ENCODE peak calls at places on chromosomes 16 and 17, in ten cellular contexts. L is neural progenitor cell; N is RWPE1; P is heart right ventricle; S is left ventricle myocardium inferior; A is smooth muscle cell of the brain vasculature; C is AG09309; J is AG09319; Y is activated effector memory CD4-positive, alpha-beta T cell treated with Interleukin-2 at 50 U/mL for 16 hours; V is posterior cingulate gyrus. F is an unnamed sample.

GRCh38 chr16:65178151-65178550 is 56.3 kb upstream of the CDH11 start:
- DNase-seq in N (no peak), A (peak; percentile 40), S (no peak), C (no peak), Y (no peak), V (no peak), J (no peak), L (no peak), P (no peak), F (no peak)

GRCh38 chr17:1552911-1553310 is 9.7 kb downstream of the PITPNA start:
- DNase-seq in N (no peak), A (no peak), L (no peak), C (no peak), S (no peak), J (no peak), P (no peak), Y (no peak), V (no peak), F (no peak)

GRCh38 chr16:5918553-5919127 is 821.0 kb upstream of the EEF2KMT start:
- DNase-seq in S (no peak), C (no peak), P (no peak), V (no peak), A (no peak), J (no peak), Y (no peak), N (no peak), L (peak; percentile 26), F (no peak)

GRCh38 chr17:18157354-18157985 is 26.2 kb upstream of the ALKBH5 start:
- DNase-seq in V (no peak), J (no peak), P (no peak), A (no peak), C (no peak), N (no peak), S (no peak), Y (no peak), L (no peak), F (no peak)

GRCh38 chr16:31211960-31212359 is 2.0 kb upstream of the TRIM72 start:
- DNase-seq in V (no peak), L (no peak), N (no peak), C (no peak), Y (no peak), J (no peak), P (no peak), A (no peak), S (no peak), F (no peak)

GRCh38 chr17:45222273-45222993 is 748 bp downstream of the FMNL1 start:
- DNase-seq in A (no peak), Y (no peak), S (no peak), N (no peak), C (no peak), V (no peak), J (no peak), P (no peak), L (peak; percentile 30), F (peak; percentile 77)

GRCh38 chr17:59754547-59754946 is 47.1 kb downstream of the VMP1 start:
- DNase-seq in C (peak; percentile 93), J (peak; percentile 55), S (no peak), N (peak; percentile 73), L (no peak), V (no peak), P (no peak), A (peak; percentile 91), Y (no peak), F (no peak)

GRCh38 chr17:8300629-8301242 is 5.5 kb upstream of the SLC25A35 start:
- DNase-seq in V (peak; percentile 60), Y (peak; percentile 41), L (peak; percentile 83), N (peak; percentile 84), C (peak; percentile 4), P (peak; percentile 45), S (peak; percentile 39), J (peak; percentile 19), A (peak; percentile 36), F (peak; percentile 73)

GRCh38 chr16:69036399-69037091 is 68.9 kb upstream of the HAS3 start:
- DNase-seq in V (no peak), C (no peak), A (no peak), N (no peak), P (no peak), S (no peak), L (no peak), J (no peak), Y (no peak), F (no peak)

GRCh38 chr16:83952587-83952939 is 477 bp upstream of the OSGIN1 start:
- DNase-seq in V (no peak), S (no peak), C (no peak), L (no peak), N (peak; percentile 53), Y (no peak), A (no peak), J (peak; percentile 41), P (no peak), F (no peak)

GRCh38 chr16:54511181-54511731 is 224.7 kb upstream of the IRX3 start:
- DNase-seq in A (no peak), Y (no peak), N (no peak), S (no peak), L (peak; percentile 36), J (peak; percentile 22), P (no peak), C (peak; percentile 69), V (no peak), F (no peak)

GRCh38 chr16:54400261-54400660 is 113.7 kb upstream of the IRX3 start:
- DNase-seq in V (no peak), P (no peak), A (no peak), J (no peak), Y (no peak), N (no peak), L (no peak), C (no peak), S (no peak), F (no peak)

GRCh38 chr17:38599398-38599856 is 6.3 kb downstream of the SRCIN1 start:
- DNase-seq in N (no peak), A (no peak), C (no peak), P (no peak), Y (no peak), J (no peak), S (no peak), L (no peak), V (no peak), F (no peak)

GRCh38 chr17:81926451-81927144 is 937 bp downstream of the MAFG start:
- DNase-seq in L (peak; percentile 85), J (peak; percentile 65), S (peak; percentile 81), V (no peak), N (peak; percentile 71), C (peak; percentile 35), P (peak; percentile 78), A (peak; percentile 47), Y (peak; percentile 36), F (peak; percentile 44)

GRCh38 chr17:42422412-42422957 is 571 bp downstream of the CAVIN1 start:
- DNase-seq in S (no peak), V (no peak), C (no peak), L (peak; percentile 57), N (peak; percentile 33), J (no peak), P (peak; percentile 54), Y (no peak), A (no peak), F (no peak)

GRCh38 chr17:56994009-56994792 is 16.3 kb downstream of the SCPEP1 start:
- DNase-seq in C (peak; percentile 20), V (no peak), P (no peak), J (no peak), L (no peak), Y (no peak), A (no peak), N (peak; percentile 34), S (no peak), F (no peak)

GRCh38 chr17:62076864-62077788 is 12.0 kb upstream of the MED13 start:
- DNase-seq in A (no peak), L (no peak), V (no peak), J (no peak), S (no peak), P (no peak), C (no peak), N (no peak), Y (no peak), F (no peak)

GRCh38 chr17:71849783-71850768 is 270.7 kb upstream of the SOX9 start:
- DNase-seq in V (no peak), Y (no peak), P (no peak), S (no peak), C (no peak), J (no peak), A (no peak), N (no peak), L (no peak), F (no peak)

GRCh38 chr17:66304304-66305174 is 2.1 kb downstream of the PRKCA start:
- DNase-seq in J (no peak), C (no peak), N (no peak), A (no peak), S (no peak), Y (no peak), L (peak; percentile 64), V (no peak), P (no peak), F (no peak)

GRCh38 chr17:1078831-1079561 is 82.1 kb downstream of the TIMM22 start:
- DNase-seq in N (no peak), C (no peak), Y (no peak), P (peak; percentile 61), J (no peak), L (peak; percentile 57), V (no peak), S (peak; percentile 65), A (no peak), F (no peak)

GRCh38 chr16:83676056-83676455 is 131.7 kb upstream of the HSBP1 start:
- DNase-seq in J (no peak), A (no peak), V (no peak), P (no peak), N (no peak), C (no peak), Y (no peak), S (no peak), L (no peak), F (no peak)

GRCh38 chr17:4956493-4957061 is 5.7 kb downstream of the ENO3 start:
- DNase-seq in A (no peak), V (no peak), P (no peak), S (no peak), C (no peak), L (peak; percentile 52), N (no peak), Y (no peak), J (no peak), F (no peak)

GRCh38 chr16:29748077-29748759 is 2.4 kb upstream of the C16orf54 start:
- DNase-seq in N (no peak), V (no peak), S (no peak), A (no peak), P (no peak), J (no peak), Y (no peak), C (no peak), L (no peak), F (no peak)

GRCh38 chr16:1610841-1611653 is 825 bp downstream of the IFT140 start:
- DNase-seq in L (no peak), N (no peak), J (no peak), Y (peak; percentile 2), S (no peak), C (no peak), V (no peak), A (no peak), P (no peak), F (peak; percentile 68)

GRCh38 chr16:24776486-24777220 is 47.2 kb downstream of the TNRC6A start:
- DNase-seq in A (no peak), C (peak; percentile 5), P (peak; percentile 27), L (no peak), S (peak; percentile 37), N (no peak), V (peak; percentile 29), Y (no peak), J (peak; percentile 8), F (no peak)

GRCh38 chr16:89507219-89507833 is 877 bp upstream of the SPG7 start:
- DNase-seq in N (no peak), S (no peak), L (no peak), P (no peak), Y (no peak), J (no peak), A (no peak), V (no peak), C (no peak), F (no peak)

GRCh38 chr17:82237746-82238561 is 9.1 kb downstream of the SLC16A3 start:
- DNase-seq in A (no peak), V (no peak), J (no peak), N (no peak), L (no peak), S (peak; percentile 14), Y (no peak), C (no peak), P (no peak), F (no peak)

GRCh38 chr17:73293480-73293911 is 18.3 kb downstream of the CDC42EP4 start:
- DNase-seq in C (no peak), V (no peak), J (no peak), Y (no peak), S (peak; percentile 60), N (peak; percentile 62), A (no peak), P (no peak), L (no peak), F (no peak)